ENCODE peak calls at places on chromosomes 16 and 17, in five cellular contexts. One of them, this sample, is unnamed. For H3K9me3, the result is how much of the 10 kb centered on the place peaks cover.

GRCh38 chr17:45948881-45949624 is 50.0 kb upstream of the STH start:
- DNase-seq in heart right ventricle: peak
- DNase-seq in BE2C: peak
- DNase-seq in adrenal gland: peak
- DNase-seq in DND-41: peak
- DNase-seq in this sample: peak

GRCh38 chr17:3547628-3548027 is 10.0 kb downstream of the TRPV3 start:
- DNase-seq in heart right ventricle: no peak
- DNase-seq in BE2C: no peak
- DNase-seq in adrenal gland: no peak
- DNase-seq in DND-41: peak
- DNase-seq in this sample: no peak

GRCh38 chr17:2218426-2218825 is 85.2 kb downstream of the SMG6 start:
- DNase-seq in heart right ventricle: no peak
- DNase-seq in BE2C: no peak
- DNase-seq in adrenal gland: no peak
- DNase-seq in DND-41: no peak
- DNase-seq in this sample: peak

GRCh38 chr17:56475121-56475520 is 118.4 kb upstream of the NOG start:
- DNase-seq in heart right ventricle: no peak
- DNase-seq in BE2C: no peak
- DNase-seq in adrenal gland: no peak
- DNase-seq in DND-41: no peak
- DNase-seq in this sample: no peak

GRCh38 chr16:24729967-24730815 is 740 bp downstream of the TNRC6A start:
- DNase-seq in heart right ventricle: peak
- DNase-seq in BE2C: peak
- DNase-seq in adrenal gland: peak
- DNase-seq in DND-41: peak
- DNase-seq in this sample: peak

GRCh38 chr17:66716236-66717026 is 118.5 kb upstream of the CACNG5 start:
- DNase-seq in heart right ventricle: no peak
- DNase-seq in BE2C: peak
- DNase-seq in adrenal gland: peak
- DNase-seq in DND-41: no peak
- DNase-seq in this sample: no peak

GRCh38 chr17:58643147-58643546 is 48.7 kb downstream of the TEX14 start:
- DNase-seq in heart right ventricle: no peak
- DNase-seq in BE2C: no peak
- DNase-seq in adrenal gland: no peak
- DNase-seq in DND-41: no peak
- DNase-seq in this sample: no peak

GRCh38 chr17:64073771-64074703 is 53.6 kb upstream of the ICAM2 start:
- DNase-seq in heart right ventricle: no peak
- DNase-seq in BE2C: no peak
- DNase-seq in adrenal gland: peak
- DNase-seq in DND-41: no peak
- DNase-seq in this sample: peak

GRCh38 chr17:40321502-40322416 is 12.8 kb downstream of the RARA start:
- DNase-seq in heart right ventricle: peak
- DNase-seq in BE2C: no peak
- DNase-seq in adrenal gland: no peak
- DNase-seq in DND-41: no peak
- DNase-seq in this sample: no peak

GRCh38 chr16:35651841-35652240 is 2192.4 kb downstream of the TP53TG3F start:
- DNase-seq in heart right ventricle: no peak
- DNase-seq in BE2C: no peak
- DNase-seq in adrenal gland: no peak
- DNase-seq in DND-41: no peak
- DNase-seq in this sample: no peak

GRCh38 chr16:30372037-30372712 is 1.9 kb upstream of the TBC1D10B start:
- DNase-seq in heart right ventricle: no peak
- DNase-seq in BE2C: no peak
- DNase-seq in adrenal gland: peak
- DNase-seq in DND-41: no peak
- DNase-seq in this sample: peak

GRCh38 chr17:57881783-57882291 is 32.0 kb upstream of the MRPS23 start:
- DNase-seq in heart right ventricle: peak
- DNase-seq in BE2C: no peak
- DNase-seq in adrenal gland: no peak
- DNase-seq in DND-41: no peak
- DNase-seq in this sample: no peak

GRCh38 chr17:58331815-58332719 is 3.5 kb upstream of the TSPOAP1 start:
- DNase-seq in heart right ventricle: peak
- DNase-seq in BE2C: no peak
- DNase-seq in adrenal gland: peak
- DNase-seq in DND-41: peak
- DNase-seq in this sample: peak

GRCh38 chr17:77329741-77330531 is 189.2 kb downstream of the SEC14L1 start:
- DNase-seq in heart right ventricle: no peak
- DNase-seq in BE2C: no peak
- DNase-seq in adrenal gland: peak
- DNase-seq in DND-41: no peak
- DNase-seq in this sample: no peak

GRCh38 chr17:64694207-64694606 is 32.1 kb upstream of the SMURF2 start:
- DNase-seq in heart right ventricle: peak
- DNase-seq in BE2C: peak
- DNase-seq in adrenal gland: peak
- DNase-seq in DND-41: no peak
- DNase-seq in this sample: no peak

GRCh38 chr17:82776454-82776853 is 24.6 kb downstream of the TBCD start:
- DNase-seq in heart right ventricle: no peak
- DNase-seq in BE2C: no peak
- DNase-seq in adrenal gland: no peak
- DNase-seq in DND-41: no peak
- DNase-seq in this sample: no peak

GRCh38 chr17:38561416-38562214 is 44.1 kb downstream of the SRCIN1 start:
- DNase-seq in heart right ventricle: no peak
- DNase-seq in BE2C: no peak
- DNase-seq in adrenal gland: no peak
- DNase-seq in DND-41: no peak
- DNase-seq in this sample: no peak

GRCh38 chr16:75197522-75198134 is 9.3 kb downstream of the CTRB2 start:
- DNase-seq in heart right ventricle: no peak
- DNase-seq in BE2C: no peak
- DNase-seq in adrenal gland: peak
- DNase-seq in DND-41: no peak
- DNase-seq in this sample: no peak

GRCh38 chr16:52499061-52499460 is 47.9 kb downstream of the TOX3 start:
- DNase-seq in heart right ventricle: no peak
- DNase-seq in BE2C: no peak
- DNase-seq in adrenal gland: no peak
- DNase-seq in DND-41: no peak
- DNase-seq in this sample: no peak

GRCh38 chr17:27506348-27507218 is 50.3 kb downstream of the KSR1 start:
- DNase-seq in heart right ventricle: no peak
- DNase-seq in BE2C: no peak
- DNase-seq in adrenal gland: no peak
- DNase-seq in DND-41: peak
- DNase-seq in this sample: no peak

GRCh38 chr17:16945513-16946201 is 26.3 kb downstream of the TNFRSF13B start:
- DNase-seq in heart right ventricle: no peak
- DNase-seq in BE2C: no peak
- DNase-seq in adrenal gland: peak
- DNase-seq in DND-41: no peak
- DNase-seq in this sample: no peak

GRCh38 chr16:5838071-5838470 is 740.5 kb upstream of the EEF2KMT start:
- DNase-seq in heart right ventricle: no peak
- DNase-seq in BE2C: no peak
- DNase-seq in adrenal gland: no peak
- DNase-seq in DND-41: no peak
- DNase-seq in this sample: no peak
- H3K9me3 ChIP-seq in heart right ventricle: under half
- H3K9me3 ChIP-seq in BE2C: under half
- H3K9me3 ChIP-seq in adrenal gland: under half
- H3K9me3 ChIP-seq in DND-41: under half
- H3K9me3 ChIP-seq in this sample: under half

DNA sequence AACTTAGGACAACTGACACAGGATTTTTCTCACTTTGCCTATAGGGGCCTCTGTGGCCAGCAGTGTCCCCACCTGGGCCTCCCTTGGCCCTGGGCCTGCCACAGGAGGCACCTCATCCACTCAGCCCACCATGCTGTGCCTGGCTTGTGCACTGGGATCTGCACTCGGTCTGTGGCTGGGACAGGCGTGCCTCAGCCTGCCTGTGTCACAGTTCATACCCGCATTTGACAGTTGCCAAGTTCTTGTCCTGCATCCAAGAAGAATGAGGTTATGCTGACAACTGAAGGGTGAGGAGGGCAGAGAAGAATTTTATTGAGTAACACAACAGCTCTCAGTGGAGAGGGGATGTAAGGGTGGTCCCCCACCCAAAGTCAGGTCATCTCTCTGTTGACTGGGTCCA is 36.0 kb downstream of the ZFP90 start:
- DNase-seq in heart right ventricle: no peak
- DNase-seq in BE2C: no peak
- DNase-seq in adrenal gland: peak
- DNase-seq in DND-41: no peak
- DNase-seq in this sample: no peak
- H3K9me3 ChIP-seq in heart right ventricle: half or more
- H3K9me3 ChIP-seq in BE2C: under half
- H3K9me3 ChIP-seq in adrenal gland: under half
- H3K9me3 ChIP-seq in DND-41: half or more
- H3K9me3 ChIP-seq in this sample: under half

DNA sequence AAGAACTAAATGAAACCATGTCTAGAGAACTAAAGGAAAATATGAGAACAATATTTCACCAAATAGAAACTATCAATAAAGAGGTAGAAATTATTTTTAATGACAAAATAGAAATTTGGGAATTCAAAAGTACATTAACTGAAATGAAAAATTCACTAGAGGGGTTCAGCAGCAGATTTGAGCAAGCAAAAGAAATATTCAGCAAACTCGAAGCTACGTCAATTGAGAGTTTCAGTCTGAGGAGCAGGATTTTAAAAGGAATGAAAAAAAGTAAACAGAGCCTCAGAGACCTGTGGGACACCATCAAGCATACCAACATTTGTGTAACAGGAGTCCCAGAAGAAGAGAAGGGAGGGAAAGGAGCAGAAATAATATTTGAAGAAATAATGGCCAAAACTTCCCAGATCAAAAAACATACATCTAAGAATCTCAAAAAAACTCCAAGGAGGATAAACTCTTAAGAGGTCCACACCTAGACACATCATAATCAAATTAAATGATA is 38.3 kb downstream of the ZFP90 start:
- DNase-seq in heart right ventricle: no peak
- DNase-seq in BE2C: no peak
- DNase-seq in adrenal gland: no peak
- DNase-seq in DND-41: no peak
- DNase-seq in this sample: no peak
- H3K9me3 ChIP-seq in heart right ventricle: half or more
- H3K9me3 ChIP-seq in BE2C: under half
- H3K9me3 ChIP-seq in adrenal gland: under half
- H3K9me3 ChIP-seq in DND-41: under half
- H3K9me3 ChIP-seq in this sample: under half

DNA sequence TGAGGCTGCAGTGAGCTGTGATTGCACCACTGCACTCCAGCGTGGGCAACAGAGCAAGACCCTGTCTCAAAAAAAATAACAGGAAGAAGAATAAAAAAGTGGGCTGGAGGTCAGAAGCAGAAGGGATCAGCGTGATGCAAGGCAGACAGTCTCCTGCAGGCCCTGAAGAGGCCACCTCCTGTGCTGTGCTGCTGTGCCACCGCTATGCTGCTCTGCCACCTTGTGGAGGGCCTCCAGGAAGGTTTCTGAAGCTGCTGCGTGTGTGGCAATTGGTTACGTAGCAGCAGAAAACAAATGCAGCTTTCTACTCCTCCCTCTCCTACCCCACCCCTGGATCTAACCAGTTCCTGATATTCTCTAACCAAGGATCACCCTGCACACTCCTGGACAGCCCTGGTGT is 815.5 kb downstream of the KCNJ18 start:
- DNase-seq in heart right ventricle: no peak
- DNase-seq in BE2C: no peak
- DNase-seq in adrenal gland: no peak
- DNase-seq in DND-41: peak
- DNase-seq in this sample: peak
- H3K9me3 ChIP-seq in heart right ventricle: under half
- H3K9me3 ChIP-seq in BE2C: under half
- H3K9me3 ChIP-seq in adrenal gland: under half
- H3K9me3 ChIP-seq in DND-41: under half
- H3K9me3 ChIP-seq in this sample: under half

GRCh38 chr17:79509496-79509895 is 101.4 kb downstream of the RBFOX3 start:
- DNase-seq in heart right ventricle: no peak
- DNase-seq in BE2C: no peak
- DNase-seq in adrenal gland: no peak
- DNase-seq in DND-41: no peak
- DNase-seq in this sample: no peak

GRCh38 chr17:79509008-79509407 is 101.8 kb downstream of the RBFOX3 start:
- DNase-seq in heart right ventricle: no peak
- DNase-seq in BE2C: no peak
- DNase-seq in adrenal gland: no peak
- DNase-seq in DND-41: no peak
- DNase-seq in this sample: no peak

GRCh38 chr17:79513206-79513605 is 97.6 kb downstream of the RBFOX3 start:
- DNase-seq in heart right ventricle: no peak
- DNase-seq in BE2C: no peak
- DNase-seq in adrenal gland: no peak
- DNase-seq in DND-41: no peak
- DNase-seq in this sample: no peak

GRCh38 chr17:79510071-79510470 is 100.8 kb downstream of the RBFOX3 start:
- DNase-seq in heart right ventricle: no peak
- DNase-seq in BE2C: no peak
- DNase-seq in adrenal gland: no peak
- DNase-seq in DND-41: no peak
- DNase-seq in this sample: no peak

DNA sequence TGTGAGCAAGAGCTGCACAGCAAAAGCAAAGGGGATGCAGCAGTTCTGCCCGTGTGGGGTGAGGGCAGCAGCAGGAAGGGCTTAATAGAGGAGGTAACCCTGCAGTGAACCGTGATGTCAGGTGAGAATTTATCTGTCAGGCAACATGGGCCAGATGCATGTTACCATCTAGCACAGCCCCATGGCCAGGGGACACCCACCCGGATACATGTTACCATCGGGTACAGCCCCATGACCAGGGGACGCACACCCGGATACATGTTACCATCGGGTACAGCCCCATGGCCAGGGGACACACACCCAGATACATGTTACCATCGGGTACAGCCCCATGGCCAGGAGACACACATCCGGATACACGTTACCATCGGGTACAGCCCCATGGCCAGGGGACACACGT is 99.4 kb downstream of the RBFOX3 start:
- DNase-seq in heart right ventricle: no peak
- DNase-seq in BE2C: no peak
- DNase-seq in adrenal gland: no peak
- DNase-seq in DND-41: no peak
- DNase-seq in this sample: no peak
- H3K9me3 ChIP-seq in heart right ventricle: under half
- H3K9me3 ChIP-seq in BE2C: under half
- H3K9me3 ChIP-seq in adrenal gland: under half
- H3K9me3 ChIP-seq in DND-41: under half
- H3K9me3 ChIP-seq in this sample: under half

GRCh38 chr17:60493847-60494321 is 32.2 kb downstream of the APPBP2 start:
- DNase-seq in heart right ventricle: no peak
- DNase-seq in BE2C: no peak
- DNase-seq in adrenal gland: no peak
- DNase-seq in DND-41: no peak
- DNase-seq in this sample: no peak

GRCh38 chr17:60495260-60495659 is 30.8 kb downstream of the APPBP2 start:
- DNase-seq in heart right ventricle: no peak
- DNase-seq in BE2C: no peak
- DNase-seq in adrenal gland: no peak
- DNase-seq in DND-41: no peak
- DNase-seq in this sample: no peak

GRCh38 chr17:60496051-60496450 is 30.0 kb downstream of the APPBP2 start:
- DNase-seq in heart right ventricle: no peak
- DNase-seq in BE2C: no peak
- DNase-seq in adrenal gland: no peak
- DNase-seq in DND-41: no peak
- DNase-seq in this sample: no peak

GRCh38 chr17:60491771-60492170 is 34.3 kb downstream of the APPBP2 start:
- DNase-seq in heart right ventricle: no peak
- DNase-seq in BE2C: no peak
- DNase-seq in adrenal gland: no peak
- DNase-seq in DND-41: peak
- DNase-seq in this sample: no peak
- H3K9me3 ChIP-seq in heart right ventricle: under half
- H3K9me3 ChIP-seq in BE2C: under half
- H3K9me3 ChIP-seq in adrenal gland: under half
- H3K9me3 ChIP-seq in DND-41: under half
- H3K9me3 ChIP-seq in this sample: under half